ENCODE peak calls at places on chromosomes 12 and 14, in four cellular contexts. B, W, A and P are unnamed samples.

GRCh38 chr12:123966596-123966995 is 6.0 kb downstream of the CCDC92 start:
- DNase-seq in B (no peak), W (no peak), A (no peak), P (no peak)

GRCh38 chr12:112686373-112686772 is 105.2 kb upstream of the RPH3A start:
- DNase-seq in B (no peak), W (no peak), A (no peak), P (no peak)

GRCh38 chr14:59333668-59334067 is 131.5 kb downstream of the GPR135 start:
- DNase-seq in B (no peak), W (no peak), A (peak; percentile 67), P (no peak)

GRCh38 chr14:55353686-55354467 is 57.8 kb downstream of the ATG14 start:
- DNase-seq in B (no peak), W (no peak), A (no peak), P (no peak)

GRCh38 chr12:19431407-19432308 is 7.6 kb upstream of the AEBP2 start:
- DNase-seq in B (no peak), W (no peak), A (peak; percentile 28), P (no peak)

GRCh38 chr14:51680031-51680430 is 28.3 kb downstream of the FRMD6 start:
- DNase-seq in B (no peak), W (no peak), A (no peak), P (no peak)

GRCh38 chr14:67977468-67978034 is 158.0 kb downstream of the RAD51B start:
- DNase-seq in B (no peak), W (no peak), A (no peak), P (no peak)

GRCh38 chr12:26465419-26466097 is 270.2 kb downstream of the SSPN start:
- DNase-seq in B (no peak), W (no peak), A (no peak), P (no peak)

GRCh38 chr12:85963322-85963721 is 89.2 kb downstream of the NTS start:
- DNase-seq in B (no peak), W (no peak), A (no peak), P (no peak)

GRCh38 chr14:80973918-80974317 is 18.5 kb downstream of the TSHR start:
- DNase-seq in B (no peak), W (no peak), A (no peak), P (no peak)

GRCh38 chr12:30753761-30754382 is 879 bp downstream of the CAPRIN2 start:
- DNase-seq in B (no peak), W (no peak), A (no peak), P (no peak)

GRCh38 chr12:102484017-102484731 is 3.8 kb upstream of the IGF1 start:
- DNase-seq in B (no peak), W (peak; percentile 52), A (peak; percentile 14), P (peak; percentile 27)

GRCh38 chr12:104137175-104137901 is 672 bp downstream of the NFYB start:
- DNase-seq in B (peak; percentile 24), W (peak; percentile 28), A (peak; percentile 17), P (peak; percentile 47)

GRCh38 chr14:96574633-96575191 is 72.5 kb downstream of the PAPOLA start:
- DNase-seq in B (no peak), W (no peak), A (peak; percentile 34), P (no peak)

GRCh38 chr12:89235189-89235993 is 116.9 kb downstream of the DUSP6 start:
- DNase-seq in B (no peak), W (no peak), A (no peak), P (no peak)

GRCh38 chr14:68931063-68931462 is 48.0 kb downstream of the ACTN1 start:
- DNase-seq in B (no peak), W (no peak), A (no peak), P (no peak)

GRCh38 chr14:83441801-83442200 is 1908.1 kb upstream of the SEL1L start:
- DNase-seq in B (no peak), W (no peak), A (no peak), P (no peak)

GRCh38 chr12:6145584-6145983 is 21.1 kb upstream of the VWF start:
- DNase-seq in B (no peak), W (no peak), A (no peak), P (no peak)
- TF ChIP-seq POLR2A in B (no peak), W (no peak), A (no peak), P (no peak)

GRCh38 chr14:92408186-92408585 is 85.2 kb downstream of the SLC24A4 start:
- DNase-seq in B (no peak), W (no peak), A (peak; percentile 48), P (no peak)

GRCh38 chr14:92409069-92409468 is 86.1 kb downstream of the SLC24A4 start:
- DNase-seq in B (no peak), W (no peak), A (no peak), P (no peak)

GRCh38 chr14:92404938-92405337 is 82.0 kb downstream of the SLC24A4 start:
- DNase-seq in B (no peak), W (no peak), A (no peak), P (no peak)

GRCh38 chr14:92403981-92404380 is 81.0 kb downstream of the SLC24A4 start:
- DNase-seq in B (no peak), W (no peak), A (no peak), P (no peak)

DNA sequence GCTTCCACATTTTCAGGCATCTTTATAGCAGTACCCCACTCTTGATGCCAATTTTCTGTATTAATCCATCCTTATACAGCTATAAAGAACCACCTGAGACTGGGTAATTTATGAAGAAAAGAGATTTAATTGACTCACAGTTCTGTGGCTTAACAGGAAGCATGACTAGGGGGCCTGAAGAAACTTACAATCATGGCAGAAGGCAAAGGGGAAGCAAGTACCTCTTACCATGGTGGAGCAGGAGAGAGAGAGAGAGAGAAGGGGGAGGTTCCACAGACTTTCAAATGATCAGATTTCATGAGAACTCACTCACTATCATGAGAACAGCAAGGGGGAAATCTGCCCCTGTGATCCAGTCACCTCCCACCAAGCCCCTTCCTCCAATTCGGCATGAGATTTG is 84.4 kb downstream of the SLC24A4 start:
- DNase-seq in B (no peak), W (no peak), A (no peak), P (no peak)
- TF ChIP-seq POLR2A in B (no peak), W (no peak), A (no peak), P (no peak)

DNA sequence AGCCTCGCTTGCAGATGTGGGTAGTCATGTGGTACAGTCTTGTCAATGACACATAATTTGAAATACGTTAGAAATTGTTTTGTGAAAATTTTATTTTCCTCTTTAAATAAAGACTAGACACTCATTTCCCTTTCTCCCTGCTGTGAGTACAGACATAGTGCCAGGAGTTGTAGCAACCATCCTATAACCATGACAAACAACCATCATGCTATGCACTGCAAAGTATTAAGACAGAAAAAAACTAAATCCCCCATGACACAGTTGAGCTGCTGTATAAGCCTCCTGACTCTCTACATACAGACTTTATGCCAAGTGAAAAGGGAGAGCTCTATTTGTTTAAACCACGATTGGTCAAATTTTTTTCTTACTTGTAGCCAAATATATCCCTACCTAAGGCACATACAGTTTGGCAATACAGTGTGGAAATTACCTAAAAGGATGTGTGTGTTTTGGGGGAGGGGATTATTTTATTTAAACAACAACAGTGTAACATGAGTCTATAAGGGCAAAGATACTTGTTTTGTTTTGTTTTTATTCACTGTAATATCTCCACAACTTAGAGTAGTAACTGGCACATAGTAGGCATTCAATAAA is 45.0 kb upstream of the KRR1 start:
- DNase-seq in B (no peak), W (no peak), A (no peak), P (no peak)
- TF ChIP-seq POLR2A in B (no peak), W (no peak), A (no peak), P (no peak)

GRCh38 chr14:23323838-23324454 is 2.7 kb downstream of the PABPN1 start:
- DNase-seq in B (no peak), W (no peak), A (no peak), P (no peak)

GRCh38 chr14:23324993-23325392 is 3.7 kb downstream of the PABPN1 start:
- DNase-seq in B (no peak), W (no peak), A (no peak), P (no peak)

GRCh38 chr14:23326491-23327332 is 5.5 kb downstream of the PABPN1 start:
- DNase-seq in B (no peak), W (no peak), A (no peak), P (no peak)

GRCh38 chr14:23324455-23324846 is 3.2 kb downstream of the PABPN1 start:
- DNase-seq in B (no peak), W (no peak), A (no peak), P (no peak)

GRCh38 chr14:23327947-23328744 is 6.9 kb downstream of the PABPN1 start:
- DNase-seq in B (peak; percentile 63), W (peak; percentile 60), A (peak; percentile 82), P (peak; percentile 37)
- TF ChIP-seq POLR2A in B (no peak), W (no peak), A (no peak), P (no peak)

DNA sequence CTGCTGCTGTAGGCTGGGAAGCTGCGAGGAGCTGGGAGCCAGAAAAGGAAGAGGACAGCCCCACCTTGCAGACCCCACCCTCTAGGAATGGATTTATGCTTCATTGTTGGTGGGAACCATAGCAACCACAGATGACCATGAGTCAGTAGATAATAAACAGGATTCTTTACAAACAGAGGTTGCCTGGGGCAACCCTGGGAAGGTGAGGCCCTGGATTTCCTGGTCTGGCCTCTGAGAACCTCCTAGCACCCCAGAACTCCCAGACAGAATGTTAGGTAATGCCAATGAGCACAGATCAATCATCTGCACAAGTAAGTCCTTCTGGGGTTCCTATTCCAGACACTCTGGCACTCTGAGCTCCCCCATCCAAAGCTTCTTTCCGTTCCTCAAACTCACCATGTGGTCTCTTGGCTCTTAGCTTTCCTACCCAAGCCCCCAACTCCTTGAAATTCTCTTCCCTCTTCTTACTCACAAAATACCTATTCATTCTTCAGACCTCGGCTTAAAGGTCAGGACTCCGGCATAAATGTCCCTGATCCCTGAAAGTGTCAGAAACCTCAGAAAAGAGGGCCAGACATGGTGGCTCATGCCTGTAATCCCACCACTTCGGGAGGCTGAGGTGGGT is 15.2 kb upstream of the PLEKHG6 start:
- DNase-seq in B (no peak), W (no peak), A (no peak), P (no peak)
- TF ChIP-seq POLR2A in B (no peak), W (peak; percentile 67), A (no peak), P (no peak)

GRCh38 chr12:47758834-47759690 is at the start of gene RAPGEF3:
- DNase-seq in B (peak; percentile 85), W (peak; percentile 77), A (peak; percentile 88), P (peak; percentile 98)

GRCh38 chr12:47755655-47756562 is 2.8 kb downstream of the RAPGEF3 start:
- DNase-seq in B (no peak), W (no peak), A (peak; percentile 76), P (no peak)

GRCh38 chr12:47757360-47757839 is 1.3 kb downstream of the RAPGEF3 start:
- DNase-seq in B (no peak), W (no peak), A (no peak), P (no peak)

GRCh38 chr12:47758584-47758833 is 171 bp downstream of the RAPGEF3 start:
- DNase-seq in B (no peak), W (no peak), A (no peak), P (no peak)

DNA sequence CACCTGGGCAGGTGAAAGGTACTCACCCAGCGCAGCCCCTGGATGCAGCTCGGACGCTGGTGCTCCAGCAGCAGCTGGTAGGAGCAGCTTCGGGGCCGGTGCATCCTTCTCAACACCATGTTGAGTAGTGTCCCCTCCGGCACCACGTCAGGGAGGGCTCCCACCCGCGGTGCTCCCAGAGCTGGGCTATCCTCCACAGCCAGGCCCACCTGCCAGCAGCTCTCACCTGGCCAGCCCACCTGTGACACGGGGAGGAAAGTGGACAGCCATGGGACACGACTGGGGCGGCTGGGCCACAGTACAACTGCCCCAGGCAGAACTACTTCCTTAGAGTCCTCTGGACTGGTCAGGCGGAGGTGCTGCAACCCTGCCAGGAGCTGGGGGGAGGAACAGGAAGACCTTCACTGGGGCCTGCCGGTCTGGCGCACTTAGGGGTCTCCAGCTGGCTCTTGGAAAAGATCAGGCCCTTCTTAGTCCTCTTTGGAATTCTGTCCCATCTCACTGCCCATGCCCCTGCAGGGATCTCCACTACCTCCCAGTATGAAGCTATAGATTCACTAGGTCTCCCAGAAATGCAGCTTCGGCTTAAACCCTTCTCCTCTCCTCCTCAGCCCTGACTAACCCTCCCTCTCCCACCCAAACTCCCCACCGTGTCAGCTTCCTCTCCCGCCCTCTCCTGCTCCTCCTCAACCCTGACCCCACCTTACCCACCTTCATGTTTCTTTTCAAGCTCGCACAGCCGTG is 668 bp downstream of the RAPGEF3 start:
- DNase-seq in B (no peak), W (no peak), A (no peak), P (no peak)
- TF ChIP-seq POLR2A in B (no peak), W (no peak), A (no peak), P (no peak)